ENCODE peak calls at places on chromosomes 7 and 10, in eight cellular contexts. X is HCT116; H is H9; S is activated naive CD4-positive, alpha-beta T cell treated with Interleukin-2 at 50 U/mL for 16 hours; A is KBM-7; Q is EL; V is natural killer cell treated with Interleukin-12 subunit alpha and Interleukin-12 subunit beta and Interleukin-15 and Interleukin-18, amount 100 ng/mL, for 72 hours; Y is iPS DF 19.7. T is an unnamed sample.

GRCh38 chr7:47293884-47294568 is 287.9 kb downstream of the TNS3 start:
- DNase-seq in X (no peak), H (no peak), S (no peak), A (no peak), Q (no peak), V (no peak), Y (no peak), T (no peak)

GRCh38 chr10:132901351-132901750 is 41.0 kb downstream of the CFAP46 start:
- DNase-seq in X (no peak), H (no peak), S (no peak), A (no peak), Q (no peak), V (no peak), Y (no peak), T (no peak)

GRCh38 chr10:102230861-102231356 is 4.8 kb downstream of the ELOVL3 start:
- DNase-seq in X (peak), H (peak), S (peak), A (no peak), Q (peak), V (peak), Y (no peak), T (no peak)

GRCh38 chr7:42097756-42098155 is 139.3 kb downstream of the GLI3 start:
- DNase-seq in X (no peak), H (no peak), S (no peak), A (no peak), Q (peak), V (no peak), Y (no peak), T (peak)

GRCh38 chr10:51910189-51910588 is 210.8 kb upstream of the CSTF2T start:
- DNase-seq in X (no peak), H (peak), S (no peak), A (no peak), Q (no peak), V (no peak), Y (peak), T (no peak)

GRCh38 chr7:41956712-41957111 is 253.8 kb upstream of the INHBA start:
- DNase-seq in X (no peak), H (no peak), S (no peak), A (no peak), Q (no peak), V (no peak), Y (no peak), T (no peak)

GRCh38 chr7:1404881-1405548 is 54.3 kb downstream of the MICALL2 start:
- DNase-seq in X (no peak), H (no peak), S (no peak), A (no peak), Q (no peak), V (no peak), Y (no peak), T (no peak)

GRCh38 chr10:69634759-69635425 is 4.8 kb downstream of the FAM241B start:
- DNase-seq in X (no peak), H (peak), S (no peak), A (no peak), Q (no peak), V (no peak), Y (no peak), T (no peak)

GRCh38 chr10:75544923-75545322 is 113.5 kb downstream of the LRMDA start:
- DNase-seq in X (no peak), H (no peak), S (no peak), A (no peak), Q (no peak), V (no peak), Y (no peak), T (no peak)

GRCh38 chr7:116363637-116364432 is 135.7 kb upstream of the CAV2 start:
- DNase-seq in X (no peak), H (no peak), S (no peak), A (no peak), Q (no peak), V (no peak), Y (no peak), T (no peak)

GRCh38 chr10:26805567-26806245 is 55.1 kb downstream of the ABI1 start:
- DNase-seq in X (no peak), H (no peak), S (no peak), A (no peak), Q (peak), V (no peak), Y (no peak), T (no peak)

GRCh38 chr10:10517866-10518265 is 499.8 kb upstream of the CELF2 start:
- DNase-seq in X (no peak), H (no peak), S (no peak), A (no peak), Q (no peak), V (no peak), Y (no peak), T (no peak)

T was measured in dermis microvascular lymphatic vessel endothelial cell.